ENCODE peak calls at places on chromosomes 13 and 19, in seven cellular contexts. V, N, Q, L, G, O and J are unnamed samples.

GRCh38 chr19:2653717-2654584 is 48.5 kb downstream of the GNG7 start:
- DNase-seq in V (peak), N (no peak), Q (no peak), L (no peak), G (no peak), O (no peak), J (no peak)

GRCh38 chr19:53621885-53622710 is 9.7 kb upstream of the DPRX start:
- DNase-seq in V (no peak), N (no peak), Q (no peak), L (no peak), G (no peak), O (no peak), J (peak)

GRCh38 chr19:15137777-15138176 is 30.6 kb downstream of the SYDE1 start:
- DNase-seq in V (no peak), N (no peak), Q (no peak), L (no peak), G (peak), O (no peak), J (no peak)

GRCh38 chr19:42023121-42023942 is 29.3 kb upstream of the ATP1A3 start:
- DNase-seq in V (no peak), N (peak), Q (no peak), L (no peak), G (peak), O (no peak), J (peak)

GRCh38 chr13:26658972-26659371 is 101.5 kb downstream of the WASF3 start:
- DNase-seq in V (no peak), N (no peak), Q (no peak), L (no peak), G (no peak), O (no peak), J (no peak)

GRCh38 chr13:99425485-99426341 is 75.6 kb upstream of the TM9SF2 start:
- DNase-seq in V (no peak), N (peak), Q (peak), L (peak), G (no peak), O (peak), J (no peak)

GRCh38 chr19:51422053-51422448 is 4.6 kb upstream of the SIGLEC10 start:
- DNase-seq in V (peak), N (peak), Q (peak), L (peak), G (peak), O (peak), J (peak)

GRCh38 chr13:60009300-60010248 is 154.2 kb downstream of the DIAPH3 start:
- DNase-seq in V (no peak), N (peak), Q (no peak), L (no peak), G (no peak), O (no peak), J (no peak)

GRCh38 chr13:50576156-50576555 is 267.3 kb downstream of the DLEU7 start:
- DNase-seq in V (peak), N (no peak), Q (no peak), L (no peak), G (no peak), O (no peak), J (no peak)

GRCh38 chr19:2495651-2496316 is 19.9 kb downstream of the GADD45B start:
- DNase-seq in V (peak), N (peak), Q (peak), L (no peak), G (no peak), O (peak), J (no peak)

GRCh38 chr13:52104624-52105023 is 24.2 kb downstream of the NEK5 start:
- DNase-seq in V (no peak), N (no peak), Q (no peak), L (no peak), G (peak), O (no peak), J (peak)

GRCh38 chr13:55007681-55008080 is 1979.1 kb downstream of the OLFM4 start:
- DNase-seq in V (no peak), N (no peak), Q (no peak), L (no peak), G (no peak), O (no peak), J (no peak)

GRCh38 chr13:59745395-59745788 is 418.3 kb downstream of the DIAPH3 start:
- DNase-seq in V (no peak), N (no peak), Q (no peak), L (no peak), G (peak), O (no peak), J (no peak)

GRCh38 chr19:47022140-47022536 is 2.5 kb downstream of the NPAS1 start:
- DNase-seq in V (no peak), N (no peak), Q (no peak), L (no peak), G (no peak), O (no peak), J (no peak)

GRCh38 chr19:40623403-40624239 is 22.5 kb downstream of the LTBP4 start:
- DNase-seq in V (peak), N (peak), Q (no peak), L (no peak), G (peak), O (peak), J (peak)

GRCh38 chr19:46787040-46787330 is 1.4 kb downstream of the SLC1A5 start:
- DNase-seq in V (no peak), N (no peak), Q (no peak), L (no peak), G (no peak), O (no peak), J (no peak)

GRCh38 chr13:77623797-77624196 is 73.7 kb upstream of the SLAIN1 start:
- DNase-seq in V (no peak), N (no peak), Q (no peak), L (no peak), G (no peak), O (no peak), J (no peak)

GRCh38 chr13:30607908-30608307 is 9.8 kb upstream of the USPL1 start:
- DNase-seq in V (no peak), N (peak), Q (no peak), L (no peak), G (no peak), O (no peak), J (no peak)

GRCh38 chr19:47026889-47027288 is 7.3 kb downstream of the NPAS1 start:
- DNase-seq in V (no peak), N (no peak), Q (no peak), L (no peak), G (no peak), O (no peak), J (no peak)

GRCh38 chr13:30186644-30187431 is 120.5 kb downstream of the KATNAL1 start:
- DNase-seq in V (peak), N (no peak), Q (no peak), L (no peak), G (peak), O (no peak), J (no peak)

GRCh38 chr13:113061796-113062425 is 43.7 kb upstream of the F7 start:
- DNase-seq in V (no peak), N (no peak), Q (no peak), L (peak), G (no peak), O (peak), J (no peak)

GRCh38 chr19:13963603-13964105 is 11.3 kb downstream of the DCAF15 start:
- DNase-seq in V (no peak), N (no peak), Q (no peak), L (no peak), G (no peak), O (no peak), J (no peak)

DNA sequence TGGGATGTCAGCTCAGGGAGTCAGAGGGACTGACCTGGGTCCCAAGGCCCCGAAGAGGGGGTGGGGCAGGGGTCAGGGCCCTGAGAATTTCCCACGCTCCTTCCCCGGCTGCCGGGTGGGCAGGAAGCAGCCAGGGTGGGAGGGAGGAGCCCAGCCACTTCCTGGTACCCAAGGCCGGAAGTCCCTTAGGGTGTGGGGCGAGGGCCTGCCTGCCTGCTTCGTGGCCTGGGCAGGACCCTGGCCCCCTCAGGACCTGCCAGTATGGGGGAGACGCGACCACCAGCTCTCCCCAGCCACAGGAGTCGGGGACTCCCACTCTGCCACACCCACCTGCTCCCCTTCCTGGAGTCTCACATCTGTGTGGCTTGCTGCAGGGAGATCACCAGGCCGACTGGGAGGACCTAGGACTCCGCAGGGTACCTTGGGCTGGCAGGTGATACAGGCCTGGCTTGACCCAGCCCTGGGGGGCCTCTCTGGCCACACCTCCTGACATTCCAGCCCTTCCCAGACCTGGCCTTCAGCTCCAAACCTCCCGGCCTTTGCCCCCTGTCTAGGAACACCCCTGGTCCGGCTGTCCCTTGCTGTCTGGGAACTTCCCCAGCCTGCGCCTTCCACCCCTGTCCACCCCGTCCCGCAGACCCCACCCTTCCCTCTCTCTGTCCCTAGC is 9.8 kb upstream of the CIRBP start:
- DNase-seq in V (peak), N (peak), Q (peak), L (peak), G (peak), O (peak), J (peak)
- TF ChIP-seq POLR2A in V (peak), N (peak), Q (no peak), L (peak), G (peak), O (peak), J (no peak)

GRCh38 chr19:4723465-4724251 is at the start of gene DPP9:
- DNase-seq in V (peak), N (peak), Q (peak), L (peak), G (peak), O (peak), J (peak)
- TF ChIP-seq POLR2A in V (peak), N (peak), Q (no peak), L (no peak), G (no peak), O (peak), J (no peak)

DNA sequence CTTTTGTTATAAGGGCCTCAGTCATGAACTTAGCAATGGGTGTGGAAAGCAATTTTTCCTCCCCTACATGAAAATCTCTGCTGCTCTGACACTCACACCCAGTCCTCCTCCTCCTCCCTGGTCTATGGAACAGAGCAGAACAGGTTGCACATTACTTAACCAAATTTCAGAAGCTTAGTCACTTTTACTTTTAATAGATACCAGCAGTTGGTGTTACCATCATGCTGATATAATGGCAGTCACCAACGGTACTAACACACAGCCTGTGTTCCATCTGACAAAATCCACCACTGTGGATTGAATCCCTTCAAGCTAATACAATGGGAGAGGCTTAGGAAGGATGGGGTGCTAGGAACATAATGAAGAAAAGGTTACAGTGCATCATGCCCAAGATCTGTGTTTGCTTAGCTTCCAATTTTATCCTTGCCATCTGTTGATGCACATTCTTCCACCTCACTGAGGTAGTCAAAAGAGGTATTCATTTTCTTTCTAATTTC is 9.8 kb downstream of the TPT1 start:
- DNase-seq in V (no peak), N (no peak), Q (no peak), L (no peak), G (no peak), O (no peak), J (no peak)
- TF ChIP-seq POLR2A in V (no peak), N (no peak), Q (no peak), L (no peak), G (no peak), O (no peak), J (no peak)

GRCh38 chr19:17077447-17078028 is 2.0 kb downstream of the MYO9B start:
- DNase-seq in V (no peak), N (no peak), Q (no peak), L (no peak), G (no peak), O (no peak), J (no peak)

GRCh38 chr19:17075035-17075859 is at the start of the genes HAUS8 and MYO9B:
- DNase-seq in V (peak), N (peak), Q (peak), L (peak), G (peak), O (peak), J (peak)

GRCh38 chr19:17078038-17078919 is 2.7 kb downstream of the MYO9B start:
- DNase-seq in V (no peak), N (no peak), Q (no peak), L (no peak), G (no peak), O (no peak), J (no peak)

GRCh38 chr19:17075860-17076538 is 422 bp downstream of the MYO9B start:
- DNase-seq in V (peak), N (peak), Q (peak), L (peak), G (peak), O (peak), J (peak)

DNA sequence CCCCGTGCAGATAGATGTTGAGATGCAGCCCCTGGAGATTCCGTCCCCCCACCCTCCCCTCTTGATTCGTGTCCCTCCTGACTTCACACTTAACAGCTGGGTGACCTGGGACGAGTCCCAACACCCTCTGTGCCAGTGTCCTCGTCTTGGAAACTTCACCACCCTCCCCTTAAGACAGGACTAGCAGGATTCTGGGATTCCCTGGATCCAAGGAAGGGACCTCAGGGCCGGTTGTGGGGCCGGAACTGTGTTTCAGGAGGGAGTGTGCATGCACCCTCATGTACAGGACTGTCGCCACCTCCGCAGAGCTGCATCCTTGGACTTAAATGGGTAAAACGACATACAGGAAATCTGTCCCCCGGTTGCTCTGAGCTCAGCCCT is 952 bp downstream of the MYO9B start:
- DNase-seq in V (no peak), N (peak), Q (no peak), L (peak), G (no peak), O (peak), J (no peak)
- TF ChIP-seq POLR2A in V (no peak), N (no peak), Q (no peak), L (no peak), G (no peak), O (no peak), J (no peak)

GRCh38 chr19:9818734-9819589 is at the start of gene FBXL12:
- DNase-seq in V (peak), N (peak), Q (peak), L (peak), G (peak), O (peak), J (peak)

GRCh38 chr19:9818175-9818733 is 625 bp downstream of the FBXL12 start:
- DNase-seq in V (no peak), N (no peak), Q (no peak), L (no peak), G (no peak), O (no peak), J (no peak)

GRCh38 chr19:9823816-9824215 is 3.9 kb upstream of the UBL5 start:
- DNase-seq in V (no peak), N (no peak), Q (no peak), L (no peak), G (no peak), O (no peak), J (no peak)

GRCh38 chr19:9819590-9819898 is 665 bp upstream of the FBXL12 start:
- DNase-seq in V (no peak), N (no peak), Q (no peak), L (no peak), G (no peak), O (no peak), J (peak)
- TF ChIP-seq POLR2A in V (no peak), N (no peak), Q (no peak), L (no peak), G (no peak), O (peak), J (no peak)

GRCh38 chr13:43365042-43365344 is 341.6 kb downstream of the DNAJC15 start:
- DNase-seq in V (no peak), N (no peak), Q (no peak), L (no peak), G (no peak), O (no peak), J (no peak)

GRCh38 chr13:43360911-43361605 is 337.7 kb downstream of the DNAJC15 start:
- DNase-seq in V (no peak), N (no peak), Q (no peak), L (no peak), G (peak), O (no peak), J (no peak)

GRCh38 chr13:43363156-43363918 is 340.0 kb downstream of the DNAJC15 start:
- DNase-seq in V (no peak), N (no peak), Q (no peak), L (no peak), G (peak), O (no peak), J (no peak)

GRCh38 chr13:43368003-43368402 is 344.6 kb downstream of the DNAJC15 start:
- DNase-seq in V (no peak), N (no peak), Q (no peak), L (no peak), G (peak), O (no peak), J (no peak)

GRCh38 chr13:43364210-43365041 is 341.0 kb downstream of the DNAJC15 start:
- DNase-seq in V (peak), N (no peak), Q (peak), L (no peak), G (peak), O (no peak), J (no peak)
- TF ChIP-seq POLR2A in V (no peak), N (no peak), Q (no peak), L (no peak), G (no peak), O (no peak), J (no peak)